ENCODE peak calls at places on chromosomes 4 and X, in seven cellular contexts. V, C, I, W, T, H and U are unnamed samples.

GRCh38 chr4:41122309-41122708 is 92.0 kb downstream of the APBB2 start:
- DNase-seq in V (no peak), C (no peak), I (no peak), W (no peak), T (no peak), H (no peak), U (no peak)

GRCh38 chrX:150450519-150451177 is 87.5 kb downstream of the MAMLD1 start:
- DNase-seq in V (no peak), C (no peak), I (peak; percentile 5), W (no peak), T (no peak), H (no peak), U (no peak)

GRCh38 chrX:54178100-54178940 is 4.7 kb downstream of the FAM120C start:
- DNase-seq in V (peak; percentile 80), C (no peak), I (peak; percentile 81), W (no peak), T (no peak), H (no peak), U (no peak)

GRCh38 chrX:139559383-139560042 is 29.0 kb downstream of the F9 start:
- DNase-seq in V (peak; percentile 65), C (peak; percentile 52), I (peak; percentile 54), W (peak; percentile 71), T (peak; percentile 36), H (peak; percentile 4), U (no peak)

GRCh38 chr4:151782296-151782695 is 21.5 kb upstream of the GATB start:
- DNase-seq in V (no peak), C (no peak), I (no peak), W (no peak), T (no peak), H (no peak), U (no peak)

GRCh38 chrX:150913511-150913910 is 15.0 kb upstream of the CD99L2 start:
- DNase-seq in V (peak; percentile 53), C (no peak), I (peak; percentile 7), W (no peak), T (no peak), H (no peak), U (no peak)

GRCh38 chr4:38857354-38858096 is 908 bp upstream of the TLR6 start:
- DNase-seq in V (peak; percentile 94), C (peak; percentile 72), I (peak; percentile 96), W (peak; percentile 46), T (no peak), H (peak; percentile 23), U (no peak)

GRCh38 chrX:133394765-133395164 is 20.5 kb downstream of the GPC4 start:
- DNase-seq in V (no peak), C (no peak), I (no peak), W (no peak), T (no peak), H (no peak), U (no peak)

GRCh38 chr4:30855232-30855631 is 135.1 kb downstream of the PCDH7 start:
- DNase-seq in V (no peak), C (no peak), I (no peak), W (no peak), T (no peak), H (no peak), U (no peak)

GRCh38 chrX:48459483-48459882 is 10.6 kb downstream of the SLC38A5 start:
- DNase-seq in V (no peak), C (no peak), I (no peak), W (no peak), T (no peak), H (no peak), U (peak; percentile 10)
- H3K36me3 ChIP-seq in V (no peaks in the 10 kb centered on the region), C (no peaks in the 10 kb centered on the region), I (peaks cover 11% of the 10 kb centered on the region), W (no peaks in the 10 kb centered on the region), T (no peaks in the 10 kb centered on the region), H (peaks cover 52% of the 10 kb centered on the region), U (no peaks in the 10 kb centered on the region)

GRCh38 chr4:56283394-56283793 is 103.9 kb downstream of the AASDH start:
- DNase-seq in V (no peak), C (no peak), I (no peak), W (no peak), T (no peak), H (no peak), U (no peak)
- H3K36me3 ChIP-seq in V (no peaks in the 10 kb centered on the region), C (no peaks in the 10 kb centered on the region), I (no peaks in the 10 kb centered on the region), W (no peaks in the 10 kb centered on the region), T (no peaks in the 10 kb centered on the region), H (no peaks in the 10 kb centered on the region), U (no peaks in the 10 kb centered on the region)

GRCh38 chr4:1299301-1299860 is 9.7 kb downstream of the MAEA start:
- DNase-seq in V (no peak), C (no peak), I (no peak), W (no peak), T (no peak), H (no peak), U (peak; percentile 25)
- H3K36me3 ChIP-seq in V (no peaks in the 10 kb centered on the region), C (no peaks in the 10 kb centered on the region), I (peaks cover 26% of the 10 kb centered on the region), W (no peaks in the 10 kb centered on the region), T (peaks cover 53% of the 10 kb centered on the region), H (peaks cover 67% of the 10 kb centered on the region), U (no peaks in the 10 kb centered on the region)

DNA sequence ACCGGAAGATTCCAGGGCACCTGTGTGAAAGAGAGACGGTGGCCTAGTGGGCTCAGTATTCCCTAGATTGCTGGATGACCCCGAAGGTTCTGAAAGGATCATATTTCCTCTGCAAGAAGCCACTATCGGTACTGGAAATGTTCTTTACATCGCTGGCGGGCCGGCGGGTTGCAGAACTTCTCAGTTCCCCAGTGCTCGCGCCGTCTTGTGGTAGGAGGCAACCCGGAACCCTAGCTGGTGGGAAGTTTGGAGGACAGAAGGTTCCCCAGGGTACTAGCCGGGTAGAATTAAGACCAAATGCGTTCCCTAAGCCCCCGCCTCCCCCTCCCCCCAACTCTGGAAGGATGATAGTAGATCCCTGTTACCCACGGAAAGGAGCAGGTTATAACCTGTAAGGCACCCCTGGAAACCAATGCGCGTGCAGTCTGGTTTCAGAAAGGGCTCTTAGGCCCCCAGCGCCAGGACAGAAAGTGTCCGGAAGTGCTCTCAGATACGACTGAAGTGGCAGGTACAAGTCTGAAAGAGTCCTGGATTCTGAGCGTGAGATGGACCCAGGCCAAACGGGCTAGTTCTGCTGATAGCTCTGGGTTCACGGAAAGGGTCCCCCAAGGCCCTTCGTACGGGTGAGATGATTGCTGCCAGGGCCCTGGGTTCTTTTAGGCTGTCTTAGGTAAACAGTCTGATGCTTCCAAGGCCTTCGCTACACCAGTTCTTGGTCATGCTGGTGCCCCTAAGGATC is 61.7 kb upstream of the DCAF8L1 start:
- DNase-seq in V (no peak), C (no peak), I (no peak), W (no peak), T (no peak), H (no peak), U (no peak)
- H3K36me3 ChIP-seq in V (no peaks in the 10 kb centered on the region), C (no peaks in the 10 kb centered on the region), I (no peaks in the 10 kb centered on the region), W (no peaks in the 10 kb centered on the region), T (no peaks in the 10 kb centered on the region), H (no peaks in the 10 kb centered on the region), U (no peaks in the 10 kb centered on the region)

GRCh38 chr4:183645326-183645725 is 13.7 kb downstream of the RWDD4 start:
- DNase-seq in V (no peak), C (no peak), I (no peak), W (no peak), T (no peak), H (no peak), U (no peak)
- H3K36me3 ChIP-seq in V (peaks cover 58% of the 10 kb centered on the region), C (no peaks in the 10 kb centered on the region), I (peaks cover 7% of the 10 kb centered on the region), W (no peaks in the 10 kb centered on the region), T (peaks cover 83% of the 10 kb centered on the region), H (peaks cover 69% of the 10 kb centered on the region), U (no peaks in the 10 kb centered on the region)

GRCh38 chr4:3237711-3238560 is 11.0 kb upstream of the MSANTD1 start:
- DNase-seq in V (no peak), C (no peak), I (no peak), W (no peak), T (no peak), H (no peak), U (no peak)

GRCh38 chr4:3235030-3235345 is 14.0 kb upstream of the MSANTD1 start:
- DNase-seq in V (no peak), C (no peak), I (no peak), W (no peak), T (no peak), H (no peak), U (no peak)

GRCh38 chr4:3237266-3237665 is 11.7 kb upstream of the MSANTD1 start:
- DNase-seq in V (no peak), C (no peak), I (no peak), W (no peak), T (no peak), H (no peak), U (no peak)

GRCh38 chr4:3235581-3235980 is 13.4 kb upstream of the MSANTD1 start:
- DNase-seq in V (no peak), C (no peak), I (no peak), W (no peak), T (no peak), H (no peak), U (peak; percentile 48)

DNA sequence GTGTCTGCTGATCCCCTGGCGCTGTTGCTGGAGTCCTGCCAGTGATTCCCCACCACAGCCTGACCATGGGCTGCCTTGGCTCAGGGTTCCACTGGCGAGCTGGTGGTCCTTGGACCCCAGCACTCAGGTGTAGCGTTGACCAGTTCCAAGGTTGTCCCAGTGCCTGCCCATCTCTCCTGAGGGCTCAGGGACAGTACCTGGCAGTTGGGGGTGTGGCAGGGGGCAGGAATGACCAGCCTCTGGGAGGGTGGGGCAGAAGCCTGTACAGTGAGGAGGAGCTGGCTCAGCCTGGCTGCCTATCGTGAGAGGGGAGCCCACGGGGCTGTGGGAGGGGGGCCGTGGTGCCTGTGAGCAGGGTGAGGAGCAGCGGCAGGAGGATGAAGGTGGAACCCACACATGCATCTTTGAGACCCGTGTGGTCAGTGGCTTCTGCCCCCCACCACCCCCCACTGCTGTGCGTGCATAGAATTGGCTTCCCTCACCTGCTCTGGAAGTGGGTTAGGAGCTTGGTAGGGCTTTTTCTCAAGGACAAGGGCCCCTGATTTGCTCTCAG is 12.6 kb upstream of the MSANTD1 start:
- DNase-seq in V (no peak), C (no peak), I (no peak), W (no peak), T (no peak), H (no peak), U (peak; percentile 38)
- H3K36me3 ChIP-seq in V (no peaks in the 10 kb centered on the region), C (no peaks in the 10 kb centered on the region), I (peaks cover 26% of the 10 kb centered on the region), W (no peaks in the 10 kb centered on the region), T (peaks cover 98% of the 10 kb centered on the region), H (peaks cover 35% of the 10 kb centered on the region), U (no peaks in the 10 kb centered on the region)

DNA sequence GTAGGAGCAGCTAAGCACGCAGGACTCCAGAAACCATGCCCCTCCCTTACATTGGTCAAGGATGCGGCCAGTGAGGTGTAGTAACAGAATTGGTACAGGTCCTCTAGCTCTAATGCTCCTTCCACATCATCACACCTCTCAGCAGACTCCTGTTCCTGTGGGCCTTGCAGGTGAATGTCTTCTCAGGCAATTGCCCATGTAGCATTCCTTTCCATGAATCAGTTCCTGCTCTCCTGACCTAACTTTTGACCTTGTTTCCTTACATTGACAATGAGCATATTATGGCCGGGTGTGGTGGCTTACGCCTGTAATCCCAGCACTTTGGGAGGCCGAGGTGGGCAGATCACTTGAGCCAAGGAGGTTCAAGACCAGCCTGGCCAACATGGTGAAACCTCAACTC is 31.3 kb downstream of the MAP7D3 start:
- DNase-seq in V (no peak), C (no peak), I (peak; percentile 12), W (no peak), T (no peak), H (no peak), U (no peak)
- H3K36me3 ChIP-seq in V (peaks cover 37% of the 10 kb centered on the region), C (no peaks in the 10 kb centered on the region), I (peaks cover 1% of the 10 kb centered on the region), W (no peaks in the 10 kb centered on the region), T (peaks cover 67% of the 10 kb centered on the region), H (peaks cover 52% of the 10 kb centered on the region), U (peaks cover 3% of the 10 kb centered on the region)